ENCODE peak calls at places on chromosomes 11 and 22, in six cellular contexts. W is NCI-H1105, O is amniotic stem cell, A is astrocyte of the hippocampus, J is AG09319, T is amygdala. E is an unnamed sample.

GRCh38 chr11:1207451-1208360 is 15.2 kb upstream of the MUC5B start:
- DNase-seq in W (no peak), O (no peak), A (no peak), J (no peak), T (no peak), E (no peak)

GRCh38 chr11:69380451-69380901 is 86.5 kb downstream of the MYEOV start:
- DNase-seq in W (no peak), O (no peak), A (no peak), J (no peak), T (no peak), E (no peak)

GRCh38 chr11:63563201-63564055 is at the start of gene PLAAT2:
- DNase-seq in W (no peak), O (no peak), A (no peak), J (no peak), T (no peak), E (no peak)

GRCh38 chr22:47337161-47337621 is 574.7 kb downstream of the TBC1D22A start:
- DNase-seq in W (no peak), O (peak), A (peak), J (no peak), T (no peak), E (peak)

GRCh38 chr11:83721286-83721685 is 435.1 kb upstream of the CCDC90B start:
- DNase-seq in W (no peak), O (no peak), A (peak), J (no peak), T (no peak), E (no peak)

GRCh38 chr22:47155912-47156311 is 393.5 kb downstream of the TBC1D22A start:
- DNase-seq in W (no peak), O (no peak), A (no peak), J (no peak), T (no peak), E (no peak)

GRCh38 chr22:48241658-48242057 is 1479.2 kb downstream of the TBC1D22A start:
- DNase-seq in W (no peak), O (no peak), A (no peak), J (no peak), T (no peak), E (no peak)

GRCh38 chr22:45968751-45969413 is 8.1 kb downstream of the WNT7B start:
- DNase-seq in W (no peak), O (no peak), A (peak), J (no peak), T (no peak), E (peak)

GRCh38 chr22:40412441-40412840 is 42.0 kb downstream of the SGSM3 start:
- DNase-seq in W (no peak), O (no peak), A (no peak), J (no peak), T (no peak), E (no peak)

GRCh38 chr22:46672731-46673130 is 52.5 kb downstream of the GRAMD4 start:
- DNase-seq in W (no peak), O (no peak), A (no peak), J (no peak), T (no peak), E (no peak)

GRCh38 chr22:30277547-30278344 is 11.1 kb upstream of the OSM start:
- DNase-seq in W (no peak), O (no peak), A (peak), J (no peak), T (peak), E (no peak)

GRCh38 chr22:21754523-21755128 is 19.0 kb upstream of the YPEL1 start:
- DNase-seq in W (peak), O (no peak), A (no peak), J (no peak), T (no peak), E (no peak)

GRCh38 chr22:41621911-41622179 is 750 bp downstream of the XRCC6 start:
- DNase-seq in W (no peak), O (no peak), A (no peak), J (no peak), T (no peak), E (no peak)

GRCh38 chr11:123580557-123581275 is 73.7 kb downstream of the SCN3B start:
- DNase-seq in W (peak), O (no peak), A (peak), J (no peak), T (no peak), E (no peak)